ENCODE peak calls at places on chromosomes 16 and 17, in seven cellular contexts. One of them, this sample, is unnamed.

GRCh38 chr16:28821874-28822519 is 802 bp upstream of the ATXN2L start:
- DNase-seq in fibroblast of lung: no peak
- DNase-seq in AG09309: no peak
- DNase-seq in heart right ventricle: no peak
- DNase-seq in CD8-positive, alpha-beta T cell: no peak
- DNase-seq in MM.1S: no peak
- DNase-seq in H9: no peak
- DNase-seq in this sample: no peak

GRCh38 chr17:11239379-11239970 is 1.5 kb upstream of the SHISA6 start:
- DNase-seq in fibroblast of lung: no peak
- DNase-seq in AG09309: no peak
- DNase-seq in heart right ventricle: no peak
- DNase-seq in CD8-positive, alpha-beta T cell: no peak
- DNase-seq in MM.1S: no peak
- DNase-seq in H9: no peak
- DNase-seq in this sample: no peak

GRCh38 chr16:86449377-86450095 is 60.8 kb upstream of the FOXF1 start:
- DNase-seq in fibroblast of lung: no peak
- DNase-seq in AG09309: no peak
- DNase-seq in heart right ventricle: no peak
- DNase-seq in CD8-positive, alpha-beta T cell: no peak
- DNase-seq in MM.1S: no peak
- DNase-seq in H9: no peak
- DNase-seq in this sample: no peak

GRCh38 chr17:30812218-30813177 is 12.0 kb downstream of the CRLF3 start:
- DNase-seq in fibroblast of lung: peak
- DNase-seq in AG09309: no peak
- DNase-seq in heart right ventricle: no peak
- DNase-seq in CD8-positive, alpha-beta T cell: no peak
- DNase-seq in MM.1S: no peak
- DNase-seq in H9: no peak
- DNase-seq in this sample: no peak

GRCh38 chr16:23729503-23730424 is 16.7 kb upstream of the ERN2 start:
- DNase-seq in fibroblast of lung: peak
- DNase-seq in AG09309: no peak
- DNase-seq in heart right ventricle: no peak
- DNase-seq in CD8-positive, alpha-beta T cell: no peak
- DNase-seq in MM.1S: no peak
- DNase-seq in H9: peak
- DNase-seq in this sample: no peak

GRCh38 chr16:53872248-53873221 is 168.6 kb downstream of the FTO start:
- DNase-seq in fibroblast of lung: peak
- DNase-seq in AG09309: peak
- DNase-seq in heart right ventricle: no peak
- DNase-seq in CD8-positive, alpha-beta T cell: no peak
- DNase-seq in MM.1S: no peak
- DNase-seq in H9: no peak
- DNase-seq in this sample: no peak

GRCh38 chr16:50279142-50279865 is 13.0 kb downstream of the ADCY7 start:
- DNase-seq in fibroblast of lung: no peak
- DNase-seq in AG09309: no peak
- DNase-seq in heart right ventricle: peak
- DNase-seq in CD8-positive, alpha-beta T cell: no peak
- DNase-seq in MM.1S: no peak
- DNase-seq in H9: no peak
- DNase-seq in this sample: no peak

GRCh38 chr17:48790607-48791127 is 26.4 kb downstream of the TTLL6 start:
- DNase-seq in fibroblast of lung: no peak
- DNase-seq in AG09309: no peak
- DNase-seq in heart right ventricle: no peak
- DNase-seq in CD8-positive, alpha-beta T cell: no peak
- DNase-seq in MM.1S: no peak
- DNase-seq in H9: no peak
- DNase-seq in this sample: no peak

GRCh38 chr16:65809627-65810026 is 556.9 kb upstream of the CDH5 start:
- DNase-seq in fibroblast of lung: no peak
- DNase-seq in AG09309: no peak
- DNase-seq in heart right ventricle: no peak
- DNase-seq in CD8-positive, alpha-beta T cell: no peak
- DNase-seq in MM.1S: no peak
- DNase-seq in H9: no peak
- DNase-seq in this sample: no peak

GRCh38 chr17:39781814-39782213 is 44.1 kb downstream of the GRB7 start:
- DNase-seq in fibroblast of lung: no peak
- DNase-seq in AG09309: no peak
- DNase-seq in heart right ventricle: no peak
- DNase-seq in CD8-positive, alpha-beta T cell: no peak
- DNase-seq in MM.1S: no peak
- DNase-seq in H9: no peak
- DNase-seq in this sample: no peak
- TF ChIP-seq CTCF in fibroblast of lung: no peak
- TF ChIP-seq CTCF in AG09309: no peak
- TF ChIP-seq CTCF in heart right ventricle: no peak
- TF ChIP-seq CTCF in CD8-positive, alpha-beta T cell: no peak
- TF ChIP-seq CTCF in MM.1S: no peak
- TF ChIP-seq CTCF in H9: no peak
- TF ChIP-seq CTCF in this sample: no peak

DNA sequence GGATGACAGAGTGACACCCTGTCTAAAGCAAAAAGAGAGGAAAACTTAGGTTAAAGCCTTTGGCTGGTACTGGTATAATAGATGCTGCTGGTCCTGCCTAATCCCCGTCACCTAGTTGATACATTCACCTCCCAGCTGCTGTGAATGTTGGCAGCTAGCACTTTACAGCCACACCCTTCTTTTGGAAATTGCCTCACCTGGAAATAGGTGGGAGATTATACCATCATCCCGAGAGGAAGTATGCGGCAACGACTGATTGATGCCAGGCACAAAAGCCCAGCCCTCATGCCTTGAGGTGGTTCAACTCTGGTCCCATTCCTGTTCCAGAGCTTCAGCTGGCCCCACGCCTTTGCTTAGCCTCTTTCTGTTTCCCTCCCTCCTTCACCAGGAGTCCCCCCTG is 53.2 kb upstream of the SIAH1 start:
- DNase-seq in fibroblast of lung: no peak
- DNase-seq in AG09309: no peak
- DNase-seq in heart right ventricle: no peak
- DNase-seq in CD8-positive, alpha-beta T cell: no peak
- DNase-seq in MM.1S: no peak
- DNase-seq in H9: no peak
- DNase-seq in this sample: no peak
- TF ChIP-seq CTCF in fibroblast of lung: no peak
- TF ChIP-seq CTCF in AG09309: no peak
- TF ChIP-seq CTCF in heart right ventricle: no peak
- TF ChIP-seq CTCF in CD8-positive, alpha-beta T cell: no peak
- TF ChIP-seq CTCF in MM.1S: no peak
- TF ChIP-seq CTCF in H9: no peak
- TF ChIP-seq CTCF in this sample: no peak

GRCh38 chr16:625402-626173 is 5.2 kb upstream of the WFIKKN1 start:
- DNase-seq in fibroblast of lung: no peak
- DNase-seq in AG09309: no peak
- DNase-seq in heart right ventricle: no peak
- DNase-seq in CD8-positive, alpha-beta T cell: no peak
- DNase-seq in MM.1S: no peak
- DNase-seq in H9: no peak
- DNase-seq in this sample: no peak

GRCh38 chr16:620700-621525 is 9.9 kb upstream of the WFIKKN1 start:
- DNase-seq in fibroblast of lung: no peak
- DNase-seq in AG09309: no peak
- DNase-seq in heart right ventricle: no peak
- DNase-seq in CD8-positive, alpha-beta T cell: no peak
- DNase-seq in MM.1S: no peak
- DNase-seq in H9: peak
- DNase-seq in this sample: no peak

GRCh38 chr16:621526-622105 is 9.2 kb upstream of the WFIKKN1 start:
- DNase-seq in fibroblast of lung: no peak
- DNase-seq in AG09309: no peak
- DNase-seq in heart right ventricle: no peak
- DNase-seq in CD8-positive, alpha-beta T cell: no peak
- DNase-seq in MM.1S: no peak
- DNase-seq in H9: no peak
- DNase-seq in this sample: no peak

GRCh38 chr16:624522-625401 is 6.0 kb upstream of the WFIKKN1 start:
- DNase-seq in fibroblast of lung: no peak
- DNase-seq in AG09309: no peak
- DNase-seq in heart right ventricle: no peak
- DNase-seq in CD8-positive, alpha-beta T cell: no peak
- DNase-seq in MM.1S: no peak
- DNase-seq in H9: no peak
- DNase-seq in this sample: no peak

DNA sequence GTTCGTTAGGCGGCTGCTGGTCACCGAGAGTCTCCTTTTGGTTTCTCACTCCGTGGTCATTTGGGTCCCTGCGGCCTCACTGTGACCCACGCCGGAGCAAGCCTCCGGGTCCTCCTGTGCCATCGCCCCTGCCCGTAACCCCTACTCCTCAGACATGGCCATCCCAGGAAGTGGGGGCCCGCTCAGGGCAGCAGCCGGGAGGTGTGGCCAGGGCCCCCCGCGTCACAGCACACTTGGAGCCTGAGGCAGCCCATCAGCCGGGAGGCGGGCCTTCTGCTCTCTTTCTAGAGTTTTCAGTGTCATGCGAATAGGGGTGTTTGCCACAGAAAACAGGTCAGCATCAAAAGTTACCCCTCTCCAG is 7.9 kb upstream of the WFIKKN1 start:
- DNase-seq in fibroblast of lung: no peak
- DNase-seq in AG09309: no peak
- DNase-seq in heart right ventricle: no peak
- DNase-seq in CD8-positive, alpha-beta T cell: no peak
- DNase-seq in MM.1S: no peak
- DNase-seq in H9: peak
- DNase-seq in this sample: no peak
- TF ChIP-seq CTCF in fibroblast of lung: no peak
- TF ChIP-seq CTCF in AG09309: no peak
- TF ChIP-seq CTCF in heart right ventricle: no peak
- TF ChIP-seq CTCF in CD8-positive, alpha-beta T cell: no peak
- TF ChIP-seq CTCF in MM.1S: no peak
- TF ChIP-seq CTCF in H9: no peak
- TF ChIP-seq CTCF in this sample: no peak

DNA sequence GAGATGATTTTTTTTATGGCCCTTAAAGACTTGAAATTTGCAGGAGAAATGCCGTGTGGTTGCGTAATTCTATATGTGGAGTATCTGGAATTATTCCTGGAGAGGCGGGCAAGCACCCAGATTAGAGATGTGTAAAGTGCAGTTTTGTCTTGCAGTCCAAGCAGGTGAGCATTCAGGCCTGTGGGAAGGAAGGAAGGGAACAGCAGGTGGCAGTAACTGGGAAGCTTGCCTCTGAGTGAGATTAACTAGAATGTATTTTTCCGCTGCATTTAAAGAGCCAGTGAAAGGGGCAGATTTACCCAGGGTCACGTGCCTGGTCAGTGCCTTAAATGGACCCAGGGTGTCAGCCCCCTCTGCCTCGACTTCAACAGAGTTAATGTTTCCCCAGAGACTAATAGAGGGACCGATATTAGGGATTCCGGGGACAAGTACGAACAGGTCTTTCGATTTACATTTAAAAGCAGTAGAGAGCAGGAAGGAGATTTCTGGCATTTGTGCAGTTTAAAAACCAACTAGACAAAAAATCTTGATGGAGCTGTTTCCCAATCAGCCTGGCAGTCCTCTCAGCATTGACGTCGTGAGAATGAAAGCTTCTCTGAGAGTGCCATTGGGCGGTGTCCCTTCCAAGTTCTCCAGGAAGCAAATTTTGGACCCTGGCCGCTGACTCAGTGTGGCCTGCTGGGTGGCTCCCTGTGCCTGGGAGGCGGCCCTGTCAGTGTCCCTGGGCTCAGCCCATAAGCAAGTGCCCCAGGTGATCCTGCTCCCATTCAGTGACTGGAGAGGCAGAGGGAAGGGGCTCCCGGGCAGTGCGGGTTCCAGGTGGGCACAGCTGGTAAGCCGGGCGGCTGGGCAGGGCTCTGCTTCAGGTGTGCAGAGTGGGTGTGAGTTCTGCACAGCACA is 38.2 kb downstream of the KSR1 start:
- DNase-seq in fibroblast of lung: peak
- DNase-seq in AG09309: peak
- DNase-seq in heart right ventricle: peak
- DNase-seq in CD8-positive, alpha-beta T cell: no peak
- DNase-seq in MM.1S: no peak
- DNase-seq in H9: peak
- DNase-seq in this sample: no peak
- TF ChIP-seq CTCF in fibroblast of lung: peak
- TF ChIP-seq CTCF in AG09309: peak
- TF ChIP-seq CTCF in heart right ventricle: peak
- TF ChIP-seq CTCF in CD8-positive, alpha-beta T cell: no peak
- TF ChIP-seq CTCF in MM.1S: no peak
- TF ChIP-seq CTCF in H9: peak
- TF ChIP-seq CTCF in this sample: peak

GRCh38 chr17:73874008-73874407 is 229.8 kb upstream of the SDK2 start:
- DNase-seq in fibroblast of lung: no peak
- DNase-seq in AG09309: no peak
- DNase-seq in heart right ventricle: no peak
- DNase-seq in CD8-positive, alpha-beta T cell: no peak
- DNase-seq in MM.1S: no peak
- DNase-seq in H9: no peak
- DNase-seq in this sample: peak
- TF ChIP-seq CTCF in fibroblast of lung: no peak
- TF ChIP-seq CTCF in AG09309: no peak
- TF ChIP-seq CTCF in heart right ventricle: no peak
- TF ChIP-seq CTCF in CD8-positive, alpha-beta T cell: no peak
- TF ChIP-seq CTCF in MM.1S: no peak
- TF ChIP-seq CTCF in H9: no peak
- TF ChIP-seq CTCF in this sample: no peak

GRCh38 chr17:73268582-73269328 is 7.1 kb upstream of the CPSF4L start:
- DNase-seq in fibroblast of lung: no peak
- DNase-seq in AG09309: no peak
- DNase-seq in heart right ventricle: no peak
- DNase-seq in CD8-positive, alpha-beta T cell: no peak
- DNase-seq in MM.1S: no peak
- DNase-seq in H9: no peak
- DNase-seq in this sample: no peak
- TF ChIP-seq CTCF in fibroblast of lung: no peak
- TF ChIP-seq CTCF in AG09309: no peak
- TF ChIP-seq CTCF in heart right ventricle: no peak
- TF ChIP-seq CTCF in CD8-positive, alpha-beta T cell: no peak
- TF ChIP-seq CTCF in MM.1S: no peak
- TF ChIP-seq CTCF in H9: no peak
- TF ChIP-seq CTCF in this sample: no peak

This sample was measured in GM10248.